ENCODE peak calls at places on chromosome 22, in four cellular contexts. Q is tibial nerve, W is IMR-90, I is A549. K is an unnamed sample.

GRCh38 chr22:29926057-29926456 is 43.1 kb downstream of the MTMR3 start:
- DNase-seq in W (no peak), Q (no peak), I (no peak), K (no peak)

GRCh38 chr22:40009231-40009769 is 14.5 kb downstream of the FAM83F start:
- DNase-seq in W (peak; percentile 16), Q (no peak), I (no peak), K (peak; percentile 71)

GRCh38 chr22:23774114-23774921 is 1.7 kb downstream of the MMP11 start:
- DNase-seq in Q (no peak), I (no peak), W (no peak), K (no peak)

GRCh38 chr22:27751277-27752070 is 50.1 kb downstream of the MN1 start:
- DNase-seq in Q (no peak), I (no peak), W (no peak), K (no peak)

GRCh38 chr22:41772198-41772597 is 28.3 kb upstream of the CCDC134 start:
- DNase-seq in I (peak; percentile 16), Q (no peak), W (no peak), K (no peak)

GRCh38 chr22:47633111-47633510 is 870.7 kb downstream of the TBC1D22A start:
- DNase-seq in I (no peak), Q (no peak), W (no peak), K (no peak)

GRCh38 chr22:23282089-23282501 is 101.8 kb downstream of the BCR start:
- DNase-seq in W (peak; percentile 69), Q (peak; percentile 46), I (peak; percentile 54), K (no peak)

GRCh38 chr22:39220897-39221850 is 23.6 kb downstream of the PDGFB start:
- DNase-seq in Q (no peak), I (no peak), W (peak; percentile 34), K (no peak)

GRCh38 chr22:19843857-19844422 is 10.7 kb downstream of the GNB1L start:
- DNase-seq in Q (no peak), I (no peak), W (no peak), K (no peak)

GRCh38 chr22:22776121-22776520 is 111.5 kb upstream of the IGLL5 start:
- DNase-seq in Q (no peak), W (no peak), I (no peak), K (no peak)

GRCh38 chr22:46769191-46769675 is 6.8 kb downstream of the TBC1D22A start:
- DNase-seq in I (no peak), Q (no peak), W (no peak), K (no peak)

DNA sequence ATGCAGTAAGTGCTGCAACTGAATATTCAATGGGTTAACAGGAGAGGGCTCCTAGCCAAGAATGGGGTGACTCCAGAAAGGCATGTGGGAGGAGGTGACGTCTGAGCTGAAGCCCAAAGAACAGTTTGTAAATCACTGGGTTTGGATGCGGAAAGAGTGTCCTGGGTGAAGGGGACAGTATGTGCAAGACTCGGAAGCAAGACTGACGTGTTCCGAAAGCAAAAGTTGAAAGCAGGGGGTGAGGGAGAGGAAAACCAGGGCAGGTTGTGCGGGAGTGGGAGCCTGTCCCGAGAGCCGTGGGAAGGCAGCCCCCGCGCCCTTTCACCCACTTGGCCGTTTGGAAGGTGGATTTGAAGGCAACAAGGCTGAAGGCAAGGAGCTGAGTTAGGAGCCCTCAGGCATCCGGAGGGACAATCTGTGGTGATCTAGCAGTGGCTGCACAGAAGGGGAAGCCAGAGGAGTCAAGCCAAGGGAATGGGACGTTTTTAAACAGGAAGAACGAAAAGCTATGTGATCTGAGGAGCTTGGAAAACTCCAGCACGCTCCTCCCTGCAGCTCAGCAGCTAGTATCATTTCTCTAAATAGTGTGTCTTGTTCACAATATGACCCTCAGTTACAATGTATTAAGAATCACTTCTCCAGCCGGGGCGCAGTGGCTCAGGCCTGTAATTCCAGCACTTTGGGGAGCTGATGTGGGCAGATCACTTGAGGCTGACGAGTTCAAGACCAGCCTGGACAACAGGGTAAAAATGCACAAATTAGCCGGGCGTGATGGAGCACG is 7.7 kb downstream of the SLC25A18 start:
- DNase-seq in Q (peak; percentile 81), I (no peak), W (peak; percentile 83), K (no peak)
- TF ChIP-seq POLR2A in Q (peak; percentile 25), I (no peak), W (no peak), K (no peak)

GRCh38 chr22:49012695-49013094 is 815.0 kb downstream of the BRD1 start:
- DNase-seq in I (no peak), Q (no peak), W (no peak), K (no peak)
- TF ChIP-seq POLR2A in I (no peak), Q (no peak), W (no peak), K (no peak)

GRCh38 chr22:21443735-21444421 is 23.3 kb upstream of the TMEM191C start:
- DNase-seq in Q (no peak), I (no peak), W (no peak), K (no peak)
- TF ChIP-seq POLR2A in Q (no peak), I (no peak), W (no peak), K (no peak)

GRCh38 chr22:50299724-50300619 is 7.5 kb downstream of the PLXNB2 start:
- DNase-seq in Q (no peak), I (no peak), W (no peak), K (no peak)
- TF ChIP-seq POLR2A in Q (no peak), I (no peak), W (no peak), K (no peak)

DNA sequence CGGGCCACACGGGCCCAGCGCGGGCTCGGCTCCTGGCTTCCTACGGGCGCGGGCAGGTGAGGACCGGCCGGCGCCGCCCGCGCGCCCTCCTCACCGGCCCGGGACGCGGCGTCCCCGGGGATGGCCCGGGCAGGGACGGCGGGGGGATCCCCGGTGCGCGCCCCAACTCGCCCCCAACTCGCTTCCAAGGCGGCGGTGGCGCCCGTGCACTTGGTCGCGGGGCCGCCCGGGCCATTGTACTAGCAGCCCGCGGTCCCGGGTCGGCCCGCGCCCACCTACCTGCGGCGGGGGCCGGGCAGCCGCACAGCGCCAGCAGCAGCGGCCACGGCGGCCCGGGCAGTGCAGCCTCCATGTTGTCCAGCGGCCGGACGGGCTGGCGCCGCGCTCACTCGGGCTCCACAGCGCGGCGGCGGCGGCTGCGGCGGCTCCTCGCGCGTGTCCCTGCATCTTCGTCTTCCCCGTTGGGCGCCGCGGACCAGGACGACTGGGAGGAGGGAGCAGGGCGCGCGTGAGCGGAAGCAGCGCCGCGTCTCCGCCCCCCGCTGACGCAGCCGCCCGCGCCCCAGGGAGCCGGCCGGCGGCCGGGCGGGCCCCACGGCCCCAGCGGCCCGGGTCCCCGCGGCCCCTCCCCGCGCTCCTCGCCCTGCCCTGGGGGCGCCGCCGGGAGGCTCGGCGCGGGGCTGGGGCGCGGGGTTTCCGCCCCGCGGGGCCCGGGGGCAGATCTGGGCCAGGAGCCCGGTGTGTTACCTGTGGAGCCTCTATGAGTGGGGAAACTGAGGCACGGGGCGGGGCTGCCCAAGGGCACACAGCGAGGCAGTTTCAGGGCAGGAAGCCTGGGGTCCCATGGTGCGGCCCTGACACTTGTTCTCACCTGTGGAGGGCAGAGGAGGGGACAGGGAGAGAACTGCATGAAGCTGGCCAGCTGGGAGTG is 159.3 kb upstream of the GRK3 start:
- DNase-seq in Q (peak; percentile 54), I (peak; percentile 42), W (peak; percentile 73), K (peak; percentile 73)
- TF ChIP-seq POLR2A in Q (peak; percentile 38), I (peak; percentile 58), W (peak; percentile 72), K (peak; percentile 46)

DNA sequence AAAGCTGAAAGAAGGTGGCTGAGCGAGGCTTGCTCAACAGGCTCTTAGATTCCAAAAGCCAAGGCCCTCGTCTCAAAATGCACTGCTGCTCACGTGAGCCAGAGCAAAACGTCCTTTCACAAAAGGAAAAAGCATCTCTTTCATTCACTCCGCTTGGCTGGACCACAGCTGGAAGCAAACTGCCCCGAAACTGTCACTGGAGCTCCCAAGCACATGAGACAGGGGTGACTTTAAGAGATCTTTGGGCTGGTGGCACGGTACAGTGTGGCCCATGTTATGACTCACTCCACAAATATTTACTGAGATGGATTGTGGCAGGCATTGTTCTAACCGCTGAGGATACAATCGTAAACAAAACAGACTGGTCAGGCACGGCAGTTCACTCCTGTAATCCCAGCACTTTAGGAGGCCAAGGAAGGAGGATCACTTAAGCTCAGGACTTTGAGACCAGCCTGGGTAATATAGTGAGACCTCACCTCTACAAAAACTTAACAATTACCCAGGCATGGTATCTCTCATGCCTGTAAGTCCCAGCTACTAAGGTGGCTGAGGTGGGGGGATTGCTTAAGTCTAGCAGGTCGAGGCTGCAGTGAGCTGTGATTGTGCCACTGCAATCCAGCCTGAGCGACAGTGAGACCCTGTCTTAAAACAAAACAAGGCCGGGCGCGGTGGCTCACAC is 3.6 kb downstream of the PLA2G6 start:
- DNase-seq in I (peak; percentile 82), Q (peak; percentile 64), W (peak; percentile 89), K (no peak)
- TF ChIP-seq POLR2A in I (no peak), Q (no peak), W (no peak), K (peak; percentile 22)

DNA sequence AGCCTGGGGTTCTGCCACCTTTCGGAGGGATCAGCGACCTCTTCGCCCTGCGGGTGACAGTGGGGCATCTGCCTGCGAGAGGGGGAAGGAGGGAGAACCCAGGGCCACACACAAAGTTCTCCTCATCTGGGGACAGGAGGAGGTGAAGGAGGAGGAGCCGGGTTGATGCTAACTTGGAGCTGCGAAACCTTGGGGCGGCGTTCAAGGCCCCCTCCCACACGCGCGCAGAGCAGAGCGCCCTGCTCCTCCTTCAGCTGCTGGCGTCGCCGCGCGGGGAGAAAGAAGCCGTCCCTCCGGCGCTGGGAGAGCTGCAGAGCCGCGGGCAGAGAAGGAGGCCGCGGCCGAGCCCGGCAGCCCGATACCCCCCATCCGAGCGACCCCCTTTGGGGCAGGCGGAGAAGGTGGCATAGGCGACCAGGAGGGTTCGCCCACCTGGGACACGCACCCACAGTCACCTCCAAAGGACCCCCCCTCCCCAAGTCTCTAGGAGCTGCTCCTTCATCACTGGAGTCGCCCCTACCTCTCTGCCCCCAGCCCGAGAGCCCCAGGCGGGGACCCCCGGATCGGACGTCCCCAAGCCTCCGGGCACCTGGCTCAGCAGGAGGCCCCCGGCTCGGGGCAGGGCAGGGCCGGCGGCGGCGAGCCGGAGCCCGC is at the start of gene RASD2:
- DNase-seq in Q (no peak), I (peak; percentile 57), W (peak; percentile 19), K (peak; percentile 38)
- TF ChIP-seq POLR2A in Q (no peak), I (no peak), W (no peak), K (no peak)

GRCh38 chr22:31040542-31041398 is 40.3 kb upstream of the SMTN start:
- DNase-seq in W (no peak), I (no peak), Q (no peak), K (no peak)

GRCh38 chr22:31048570-31048969 is 32.5 kb upstream of the SMTN start:
- DNase-seq in W (no peak), I (no peak), Q (no peak), K (no peak)

GRCh38 chr22:31045900-31046587 is 35.1 kb upstream of the SMTN start:
- DNase-seq in Q (no peak), I (no peak), W (no peak), K (no peak)

GRCh38 chr22:31046591-31047226 is 34.4 kb upstream of the SMTN start:
- DNase-seq in Q (peak; percentile 52), W (peak; percentile 13), I (no peak), K (no peak)

DNA sequence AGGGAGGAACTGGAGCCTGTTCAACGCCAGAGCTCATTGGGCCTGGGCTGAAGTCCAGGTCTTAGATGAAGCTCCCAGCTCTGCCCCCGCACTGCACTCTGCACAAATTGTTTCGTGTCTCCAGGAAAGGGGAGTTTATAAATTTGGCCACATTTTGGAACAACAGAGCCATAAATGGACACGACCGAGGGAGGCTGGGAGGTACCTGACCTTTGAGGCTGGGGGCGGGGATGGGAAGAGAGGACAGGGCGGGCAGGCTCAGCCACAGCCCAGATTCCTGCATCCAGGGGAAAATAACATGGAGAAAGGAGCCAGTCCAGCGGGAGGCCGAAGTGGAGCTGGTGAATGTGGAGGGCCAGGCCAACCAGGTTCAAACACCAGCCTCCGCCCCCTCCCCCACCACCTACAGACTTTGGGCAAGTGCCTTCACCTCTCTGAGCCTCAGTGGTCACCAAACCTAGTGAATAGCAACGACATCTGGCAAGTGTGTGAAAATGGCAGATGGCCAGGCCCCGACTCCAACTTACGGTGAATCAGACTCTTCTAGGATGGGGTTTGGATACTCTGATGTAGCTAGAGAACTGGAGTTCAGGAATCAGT is 36.8 kb upstream of the SMTN start:
- DNase-seq in W (peak; percentile 74), I (no peak), Q (peak; percentile 28), K (no peak)
- TF ChIP-seq POLR2A in W (no peak), I (no peak), Q (no peak), K (no peak)

K was measured in erythroblast.